ENCODE peak calls at places on chromosomes 16 and 17, in four cellular contexts. One of them, this sample, is unnamed.

GRCh38 chr16:16175296-16175695 is 48.0 kb downstream of the ABCC6 start:
- DNase-seq in GM12891: no peak
- DNase-seq in esophagus muscularis mucosa: no peak
- DNase-seq in IMR-90: no peak
- DNase-seq in this sample: no peak

GRCh38 chr17:52024296-52024870 is 134.1 kb downstream of the CA10 start:
- DNase-seq in esophagus muscularis mucosa: no peak
- DNase-seq in IMR-90: no peak
- DNase-seq in GM12891: no peak
- DNase-seq in this sample: no peak

GRCh38 chr16:10405386-10405939 is 19.6 kb downstream of the ATF7IP2 start:
- DNase-seq in IMR-90: peak
- DNase-seq in esophagus muscularis mucosa: no peak
- DNase-seq in GM12891: no peak
- DNase-seq in this sample: no peak

GRCh38 chr17:62703269-62703775 is 75.9 kb downstream of the MRC2 start:
- DNase-seq in IMR-90: peak
- DNase-seq in GM12891: no peak
- DNase-seq in esophagus muscularis mucosa: no peak
- DNase-seq in this sample: peak

GRCh38 chr16:80932725-80933124 is 74.0 kb downstream of the CMC2 start:
- DNase-seq in IMR-90: peak
- DNase-seq in GM12891: no peak
- DNase-seq in esophagus muscularis mucosa: no peak
- DNase-seq in this sample: peak

GRCh38 chr16:52812945-52813556 is 239.6 kb downstream of the CHD9NB start:
- DNase-seq in GM12891: no peak
- DNase-seq in esophagus muscularis mucosa: no peak
- DNase-seq in IMR-90: peak
- DNase-seq in this sample: peak

GRCh38 chr16:51607202-51607756 is 456.2 kb upstream of the SALL1 start:
- DNase-seq in IMR-90: no peak
- DNase-seq in esophagus muscularis mucosa: no peak
- DNase-seq in GM12891: no peak
- DNase-seq in this sample: no peak

GRCh38 chr17:66636111-66636510 is 198.8 kb upstream of the CACNG5 start:
- DNase-seq in esophagus muscularis mucosa: no peak
- DNase-seq in IMR-90: peak
- DNase-seq in GM12891: no peak
- DNase-seq in this sample: peak

GRCh38 chr17:35865412-35866355 is 3.0 kb downstream of the HEATR9 start:
- DNase-seq in IMR-90: peak
- DNase-seq in GM12891: no peak
- DNase-seq in esophagus muscularis mucosa: no peak
- DNase-seq in this sample: no peak

GRCh38 chr17:75666959-75667790 is at the start of the genes RECQL5 and SAP30BP:
- DNase-seq in GM12891: peak
- DNase-seq in IMR-90: peak
- DNase-seq in esophagus muscularis mucosa: peak
- DNase-seq in this sample: peak
- TF ChIP-seq POLR2A in GM12891: peak
- TF ChIP-seq POLR2A in IMR-90: peak
- TF ChIP-seq POLR2A in esophagus muscularis mucosa: peak
- TF ChIP-seq POLR2A in this sample: peak

GRCh38 chr17:7685533-7686220 is 1.6 kb downstream of the TP53 start:
- DNase-seq in IMR-90: peak
- DNase-seq in GM12891: peak
- DNase-seq in esophagus muscularis mucosa: peak
- DNase-seq in this sample: peak
- TF ChIP-seq POLR2A in IMR-90: no peak
- TF ChIP-seq POLR2A in GM12891: peak
- TF ChIP-seq POLR2A in esophagus muscularis mucosa: no peak
- TF ChIP-seq POLR2A in this sample: no peak

GRCh38 chr16:66934138-66934838 is at the start of gene CIAO2B:
- DNase-seq in IMR-90: peak
- DNase-seq in GM12891: peak
- DNase-seq in esophagus muscularis mucosa: peak
- DNase-seq in this sample: peak
- TF ChIP-seq POLR2A in IMR-90: peak
- TF ChIP-seq POLR2A in GM12891: peak
- TF ChIP-seq POLR2A in esophagus muscularis mucosa: peak
- TF ChIP-seq POLR2A in this sample: peak

GRCh38 chr17:8797621-8798175 is 1.5 kb downstream of the MFSD6L start:
- DNase-seq in esophagus muscularis mucosa: peak
- DNase-seq in GM12891: no peak
- DNase-seq in IMR-90: no peak
- DNase-seq in this sample: no peak
- TF ChIP-seq POLR2A in esophagus muscularis mucosa: no peak
- TF ChIP-seq POLR2A in GM12891: no peak
- TF ChIP-seq POLR2A in IMR-90: no peak
- TF ChIP-seq POLR2A in this sample: no peak

GRCh38 chr17:48161127-48161905 is 53.8 kb downstream of the SNX11 start:
- DNase-seq in IMR-90: no peak
- DNase-seq in GM12891: no peak
- DNase-seq in esophagus muscularis mucosa: no peak
- DNase-seq in this sample: no peak
- TF ChIP-seq POLR2A in IMR-90: no peak
- TF ChIP-seq POLR2A in GM12891: no peak
- TF ChIP-seq POLR2A in esophagus muscularis mucosa: no peak
- TF ChIP-seq POLR2A in this sample: no peak

GRCh38 chr16:3696425-3697218 is 20.7 kb downstream of the TRAP1 start:
- DNase-seq in esophagus muscularis mucosa: no peak
- DNase-seq in GM12891: no peak
- DNase-seq in IMR-90: peak
- DNase-seq in this sample: no peak
- TF ChIP-seq POLR2A in esophagus muscularis mucosa: no peak
- TF ChIP-seq POLR2A in GM12891: no peak
- TF ChIP-seq POLR2A in IMR-90: no peak
- TF ChIP-seq POLR2A in this sample: no peak

DNA sequence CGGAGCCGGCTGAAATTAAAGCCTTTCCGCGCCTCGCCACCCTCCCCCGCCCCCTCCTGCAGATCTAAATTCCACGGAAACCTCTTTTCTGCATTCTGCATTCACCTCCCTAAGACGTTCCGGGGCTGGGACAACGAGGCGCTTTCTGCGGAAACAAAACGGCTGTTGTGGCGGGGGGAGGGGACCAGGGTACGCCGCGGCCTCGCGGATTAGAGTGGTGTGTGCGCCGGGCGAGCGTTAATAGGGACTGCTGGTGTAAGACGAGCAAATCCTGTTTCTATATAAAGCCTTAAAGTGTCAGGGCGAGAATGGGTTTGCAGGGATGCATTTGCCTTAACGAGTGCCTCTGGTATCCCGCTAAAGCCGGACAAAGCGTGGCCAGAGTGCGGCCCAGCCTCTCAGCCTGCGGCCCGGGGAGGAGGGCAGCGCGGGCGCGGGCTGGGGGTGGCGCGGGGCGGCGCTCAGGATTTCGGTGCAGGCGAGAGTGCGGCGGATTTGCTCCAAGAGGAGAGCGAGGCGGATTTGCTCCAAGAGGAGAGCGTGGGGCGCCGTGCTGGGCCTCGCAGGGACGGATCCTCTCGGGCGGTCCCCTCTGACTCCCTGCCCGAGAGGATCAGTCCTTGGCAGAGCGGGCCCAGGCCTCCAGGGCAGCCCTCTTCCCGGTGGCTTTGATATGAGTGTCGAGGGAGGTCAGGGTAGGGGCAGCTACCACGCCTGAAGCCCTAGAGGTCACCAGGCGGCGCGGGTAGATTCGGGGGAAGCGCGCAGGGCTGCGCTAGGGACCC is 5.1 kb downstream of the BAHCC1 start:
- DNase-seq in GM12891: no peak
- DNase-seq in IMR-90: peak
- DNase-seq in esophagus muscularis mucosa: no peak
- DNase-seq in this sample: no peak
- TF ChIP-seq POLR2A in GM12891: no peak
- TF ChIP-seq POLR2A in IMR-90: no peak
- TF ChIP-seq POLR2A in esophagus muscularis mucosa: no peak
- TF ChIP-seq POLR2A in this sample: no peak

GRCh38 chr17:50425682-50426471 is at the start of gene ACSF2:
- DNase-seq in GM12891: peak
- DNase-seq in IMR-90: peak
- DNase-seq in esophagus muscularis mucosa: peak
- DNase-seq in this sample: peak

GRCh38 chr17:50422738-50423137 is 3.3 kb upstream of the ACSF2 start:
- DNase-seq in GM12891: no peak
- DNase-seq in IMR-90: no peak
- DNase-seq in esophagus muscularis mucosa: no peak
- DNase-seq in this sample: no peak

GRCh38 chr17:50423553-50424159 is 2.4 kb upstream of the ACSF2 start:
- DNase-seq in IMR-90: peak
- DNase-seq in GM12891: no peak
- DNase-seq in esophagus muscularis mucosa: no peak
- DNase-seq in this sample: peak

GRCh38 chr17:50425001-50425681 is 877 bp upstream of the ACSF2 start:
- DNase-seq in IMR-90: no peak
- DNase-seq in esophagus muscularis mucosa: no peak
- DNase-seq in GM12891: no peak
- DNase-seq in this sample: no peak

DNA sequence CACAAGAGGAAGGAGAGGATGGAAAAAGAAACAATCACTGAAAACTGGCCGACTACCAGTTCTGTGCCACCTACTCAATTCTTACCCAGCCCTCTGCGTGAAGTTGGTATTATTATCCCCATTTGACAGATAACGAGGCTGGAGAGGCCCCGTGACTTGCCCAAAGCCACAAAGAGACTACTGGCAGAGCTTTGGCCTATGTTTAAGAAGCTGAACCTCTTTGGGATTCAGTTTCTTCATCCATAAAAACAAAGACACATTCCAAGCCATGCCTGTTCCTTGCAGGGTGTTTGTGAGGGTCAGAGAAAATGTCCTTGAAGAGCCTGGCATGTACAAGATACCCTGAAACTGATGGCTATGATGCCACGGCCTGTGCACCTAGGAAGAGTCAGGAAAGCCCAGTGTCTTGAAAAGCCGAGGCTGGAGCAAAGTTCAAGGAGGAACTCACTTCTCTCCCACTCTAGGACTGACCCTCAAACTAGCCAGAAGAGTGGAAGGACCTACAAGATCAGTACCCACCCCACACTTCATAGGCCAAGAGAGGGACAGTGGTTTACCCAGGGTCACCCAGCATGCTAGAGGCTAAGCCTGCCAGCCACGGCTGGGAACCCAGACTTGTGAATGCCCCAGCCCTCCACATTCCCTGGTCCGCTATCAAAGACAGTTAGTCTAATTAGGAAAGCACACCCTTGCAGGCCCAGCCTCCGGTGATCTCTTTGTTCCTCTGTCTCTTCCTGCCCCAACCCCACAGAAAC is 1.6 kb upstream of the ACSF2 start:
- DNase-seq in GM12891: no peak
- DNase-seq in IMR-90: no peak
- DNase-seq in esophagus muscularis mucosa: no peak
- DNase-seq in this sample: no peak
- TF ChIP-seq POLR2A in GM12891: no peak
- TF ChIP-seq POLR2A in IMR-90: no peak
- TF ChIP-seq POLR2A in esophagus muscularis mucosa: no peak
- TF ChIP-seq POLR2A in this sample: no peak

GRCh38 chr16:1474471-1474795 is 395 bp downstream of the CLCN7 start:
- DNase-seq in esophagus muscularis mucosa: no peak
- DNase-seq in GM12891: no peak
- DNase-seq in IMR-90: no peak
- DNase-seq in this sample: no peak

GRCh38 chr16:1474047-1474446 is 781 bp downstream of the CLCN7 start:
- DNase-seq in esophagus muscularis mucosa: no peak
- DNase-seq in IMR-90: no peak
- DNase-seq in GM12891: no peak
- DNase-seq in this sample: no peak

GRCh38 chr16:1477033-1477432 is 2.2 kb upstream of the CLCN7 start:
- DNase-seq in IMR-90: no peak
- DNase-seq in esophagus muscularis mucosa: no peak
- DNase-seq in GM12891: no peak
- DNase-seq in this sample: no peak

GRCh38 chr16:1474796-1475551 is at the start of gene CLCN7:
- DNase-seq in GM12891: peak
- DNase-seq in IMR-90: peak
- DNase-seq in esophagus muscularis mucosa: peak
- DNase-seq in this sample: peak

GRCh38 chr16:1475552-1476114 is 805 bp upstream of the CLCN7 start:
- DNase-seq in GM12891: no peak
- DNase-seq in esophagus muscularis mucosa: no peak
- DNase-seq in IMR-90: no peak
- DNase-seq in this sample: no peak
- TF ChIP-seq POLR2A in GM12891: no peak
- TF ChIP-seq POLR2A in esophagus muscularis mucosa: no peak
- TF ChIP-seq POLR2A in IMR-90: no peak
- TF ChIP-seq POLR2A in this sample: no peak

GRCh38 chr16:726188-726437 is 130 bp downstream of the CCDC78 start:
- DNase-seq in esophagus muscularis mucosa: no peak
- DNase-seq in IMR-90: no peak
- DNase-seq in GM12891: no peak
- DNase-seq in this sample: no peak

GRCh38 chr16:726438-727290 is at the start of the genes CCDC78 and HAGHL:
- DNase-seq in IMR-90: peak
- DNase-seq in esophagus muscularis mucosa: no peak
- DNase-seq in GM12891: peak
- DNase-seq in this sample: no peak

GRCh38 chr16:728131-728889 is 1.4 kb downstream of the HAGHL start:
- DNase-seq in esophagus muscularis mucosa: no peak
- DNase-seq in IMR-90: peak
- DNase-seq in GM12891: peak
- DNase-seq in this sample: peak

GRCh38 chr16:728890-729744 is 2.2 kb downstream of the HAGHL start:
- DNase-seq in esophagus muscularis mucosa: no peak
- DNase-seq in GM12891: no peak
- DNase-seq in IMR-90: no peak
- DNase-seq in this sample: no peak

DNA sequence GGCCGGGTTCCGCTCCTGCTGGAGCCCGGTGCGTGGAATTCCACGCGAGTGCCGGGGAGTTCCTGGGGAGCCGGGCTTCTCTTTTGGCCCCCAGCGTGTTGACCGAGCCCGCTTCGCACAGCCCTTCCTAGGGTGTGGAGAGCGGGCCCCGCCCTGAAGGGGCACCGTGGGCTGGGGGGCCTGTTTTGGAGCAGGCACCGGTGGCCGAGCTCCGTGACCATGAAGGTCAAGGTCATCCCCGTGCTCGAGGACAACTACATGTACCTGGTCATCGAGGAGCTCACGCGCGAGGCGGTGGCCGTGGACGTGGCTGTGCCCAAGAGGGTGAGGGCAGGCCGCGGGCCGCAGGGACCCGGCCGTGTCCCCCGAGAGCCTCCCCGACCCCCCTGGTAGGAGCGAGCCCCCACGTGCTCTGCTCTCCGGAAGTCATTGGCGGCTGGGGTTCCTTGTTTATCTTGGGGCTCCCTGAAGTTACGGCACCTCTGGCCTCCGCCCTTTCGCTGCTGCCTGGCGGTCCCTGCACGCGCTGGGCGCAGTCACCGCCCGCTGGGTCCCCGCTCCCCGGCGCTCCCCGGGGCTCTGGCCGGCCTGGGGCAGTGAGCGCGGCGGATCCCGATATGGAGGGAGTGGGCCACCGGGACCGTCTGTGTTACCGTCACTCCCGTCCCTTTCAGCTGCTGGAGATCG is 528 bp downstream of the HAGHL start:
- DNase-seq in GM12891: no peak
- DNase-seq in esophagus muscularis mucosa: no peak
- DNase-seq in IMR-90: no peak
- DNase-seq in this sample: no peak
- TF ChIP-seq POLR2A in GM12891: no peak
- TF ChIP-seq POLR2A in esophagus muscularis mucosa: peak
- TF ChIP-seq POLR2A in IMR-90: peak
- TF ChIP-seq POLR2A in this sample: no peak

This sample was measured in H54.